ENCODE peak calls at places on chromosomes 13 and 19, in five cellular contexts. N, M, W, T and I are unnamed samples.

GRCh38 chr19:30387311-30388115 is 15.3 kb downstream of the ZNF536 start:
- DNase-seq in N (no peak), M (no peak), W (no peak), T (no peak), I (no peak)

GRCh38 chr19:58033741-58034475 is at the start of gene ZSCAN1:
- DNase-seq in N (no peak), M (peak), W (no peak), T (peak), I (peak)

GRCh38 chr19:4969772-4970531 is 1.0 kb downstream of the KDM4B start:
- DNase-seq in N (no peak), M (peak), W (peak), T (no peak), I (peak)

GRCh38 chr13:112928958-112929777 is 39.8 kb upstream of the MCF2L start:
- DNase-seq in N (no peak), M (no peak), W (peak), T (no peak), I (no peak)

GRCh38 chr13:30998548-30999140 is 66.2 kb downstream of the TEX26 start:
- DNase-seq in N (no peak), M (no peak), W (peak), T (no peak), I (no peak)

GRCh38 chr19:34676697-34677385 is at the start of gene SCGB2B2:
- DNase-seq in N (peak), M (no peak), W (no peak), T (no peak), I (peak)

GRCh38 chr19:17654993-17655392 is 33.2 kb downstream of the UNC13A start:
- DNase-seq in N (peak), M (peak), W (no peak), T (no peak), I (no peak)

GRCh38 chr13:71864094-71864980 is 2.7 kb downstream of the DACH1 start:
- DNase-seq in N (no peak), M (no peak), W (no peak), T (no peak), I (peak)

GRCh38 chr19:31350033-31350692 is 927 bp upstream of the TSHZ3 start:
- DNase-seq in N (no peak), M (no peak), W (peak), T (no peak), I (no peak)